ENCODE peak calls at places on chromosomes 5 and 9, in eight cellular contexts. L is SK-N-SH, F is endothelial cell of umbilical vein, Q is stomach, J is GM12891, W is HepG2, Z is HCT116, G is GM23338. R is an unnamed sample.

GRCh38 chr5:131513780-131514179 is 121.2 kb downstream of the RAPGEF6 start:
- DNase-seq in L (no peak), W (no peak), J (no peak), Q (no peak), F (no peak), Z (no peak), G (no peak), R (no peak)

GRCh38 chr5:178291969-178292825 is 59.6 kb upstream of the PHYKPL start:
- DNase-seq in G (no peak), Z (no peak), Q (no peak), J (no peak), W (no peak), F (no peak), L (no peak), R (no peak)

GRCh38 chr9:70085241-70085640 is 41.6 kb downstream of the MAMDC2 start:
- DNase-seq in G (peak), J (no peak), W (no peak), Z (no peak), Q (no peak), F (peak), L (no peak), R (no peak)

GRCh38 chr5:145903862-145904261 is 31.0 kb upstream of the GRXCR2 start:
- DNase-seq in G (no peak), Z (no peak), J (no peak), Q (no peak), W (no peak), F (no peak), L (no peak), R (no peak)

GRCh38 chr5:137743031-137743640 is 7.2 kb upstream of the KLHL3 start:
- DNase-seq in J (no peak), Q (peak), L (peak), W (peak), F (peak), G (peak), Z (peak), R (no peak)

GRCh38 chr5:93845376-93845775 is 104.0 kb upstream of the POU5F2 start:
- DNase-seq in Z (no peak), G (no peak), L (no peak), J (no peak), Q (no peak), F (no peak), W (no peak), R (no peak)

GRCh38 chr9:79053613-79054012 is 518.2 kb upstream of the TLE4 start:
- DNase-seq in J (no peak), L (no peak), Z (no peak), G (no peak), Q (no peak), W (no peak), F (no peak), R (no peak)

GRCh38 chr9:99114846-99115500 is 10.1 kb downstream of the TGFBR1 start:
- DNase-seq in Z (no peak), W (no peak), J (no peak), Q (no peak), F (no peak), L (no peak), G (no peak), R (no peak)

GRCh38 chr9:115850548-115851304 is 302.9 kb upstream of the PAPPA start:
- DNase-seq in Q (no peak), F (no peak), W (no peak), G (no peak), Z (no peak), L (no peak), J (no peak), R (no peak)

GRCh38 chr5:123278284-123278683 is 144.9 kb downstream of the CEP120 start:
- DNase-seq in Q (no peak), J (no peak), W (no peak), Z (no peak), G (no peak), L (no peak), F (no peak), R (no peak)

GRCh38 chr5:68169898-68170297 is 45.7 kb upstream of the PIK3R1 start:
- DNase-seq in Q (no peak), Z (no peak), W (no peak), L (no peak), F (no peak), G (peak), J (no peak), R (no peak)

GRCh38 chr9:112080831-112081542 is 94.1 kb downstream of the SUSD1 start:
- DNase-seq in G (no peak), W (no peak), Z (no peak), F (no peak), L (no peak), Q (no peak), J (no peak), R (no peak)

GRCh38 chr9:101592788-101593187 is 2.0 kb downstream of the PPP3R2 start:
- DNase-seq in Z (no peak), G (no peak), L (no peak), F (no peak), J (no peak), Q (no peak), W (no peak), R (no peak)

GRCh38 chr9:77488439-77489126 is 159.5 kb downstream of the GNA14 start:
- DNase-seq in F (peak), J (no peak), Z (peak), L (peak), W (no peak), G (peak), Q (no peak), R (no peak)

GRCh38 chr5:150607991-150608390 is 32.5 kb upstream of the SYNPO start:
- DNase-seq in W (no peak), Q (no peak), F (no peak), J (no peak), Z (no peak), L (no peak), G (no peak), R (no peak)

DNA sequence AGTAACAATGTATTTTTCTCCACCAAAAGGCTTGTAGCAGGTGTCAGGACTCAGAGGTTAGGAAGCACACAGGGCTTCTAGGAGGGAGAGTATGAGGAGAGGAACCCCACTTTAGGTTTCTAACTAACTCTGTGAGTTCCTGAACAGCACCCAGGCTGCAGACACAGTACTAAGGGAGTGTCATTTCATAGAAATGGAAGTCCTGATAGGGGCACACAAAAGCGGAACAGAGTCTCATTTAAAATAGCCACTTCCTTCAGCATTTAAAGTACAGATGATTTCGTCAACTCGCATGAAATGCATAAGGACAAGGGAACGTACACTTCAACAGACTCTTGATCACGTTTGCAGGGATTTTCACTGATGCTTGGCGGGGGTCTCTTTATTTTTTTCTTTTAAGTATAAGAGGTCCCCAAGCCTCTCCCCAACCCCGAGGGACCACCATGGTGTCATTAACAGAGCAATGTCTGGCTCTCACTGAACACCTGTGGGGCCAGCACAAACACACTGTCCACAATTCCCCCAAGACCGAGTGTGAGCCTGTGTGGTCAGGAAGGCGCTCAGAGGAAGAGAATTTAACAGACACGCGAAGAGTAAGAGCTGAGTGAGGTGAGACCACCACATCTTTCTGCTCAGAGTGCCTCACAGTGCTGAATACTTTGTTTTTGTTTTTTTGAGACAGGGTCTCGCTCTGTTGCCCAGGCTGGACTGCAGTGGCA is 82.3 kb downstream of the SECISBP2 start:
- DNase-seq in Z (no peak), F (no peak), Q (no peak), J (no peak), G (no peak), W (no peak), L (no peak), R (no peak)
- TF ChIP-seq POLR2AphosphoS5 in Z (no peak), F (no peak), Q (no peak), J (no peak), G (no peak), W (no peak), L (no peak), R (no peak)

GRCh38 chr5:149283611-149284480 is 12.2 kb downstream of the AFAP1L1 start:
- DNase-seq in Z (no peak), G (no peak), J (no peak), W (no peak), Q (no peak), F (no peak), L (no peak), R (no peak)

GRCh38 chr5:149289307-149289706 is 17.6 kb downstream of the AFAP1L1 start:
- DNase-seq in J (no peak), L (no peak), Z (no peak), F (peak), G (no peak), W (no peak), Q (no peak), R (no peak)

GRCh38 chr5:149285153-149285552 is 13.5 kb downstream of the AFAP1L1 start:
- DNase-seq in F (no peak), G (no peak), Z (no peak), Q (no peak), W (no peak), L (no peak), J (no peak), R (no peak)

GRCh38 chr5:149284501-149284900 is 12.8 kb downstream of the AFAP1L1 start:
- DNase-seq in Z (no peak), F (no peak), G (no peak), Q (no peak), J (no peak), L (no peak), W (no peak), R (no peak)

DNA sequence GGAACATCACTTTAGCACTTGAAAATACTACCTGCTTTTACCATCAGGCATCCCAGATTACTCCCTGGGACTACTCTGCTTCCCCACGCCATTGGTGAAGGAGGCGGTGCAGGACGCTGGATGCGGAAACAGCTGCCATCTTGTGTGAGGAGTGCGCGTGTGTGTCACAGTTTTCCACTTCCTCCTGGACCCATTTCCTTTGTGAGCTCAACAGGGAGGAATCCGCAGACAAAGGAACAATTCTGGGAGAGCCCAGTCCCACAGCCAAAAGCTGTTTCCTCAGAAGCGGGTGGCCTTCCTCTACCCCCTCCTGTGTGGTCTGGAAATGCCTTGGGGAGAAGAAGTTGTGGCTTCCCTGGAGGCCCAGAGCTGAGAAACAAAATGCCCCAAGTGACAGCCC is 16.8 kb downstream of the AFAP1L1 start:
- DNase-seq in Z (no peak), W (no peak), J (no peak), Q (no peak), F (peak), L (no peak), G (no peak), R (no peak)
- TF ChIP-seq POLR2AphosphoS5 in Z (no peak), W (no peak), J (no peak), Q (peak), F (peak), L (no peak), G (no peak), R (no peak)

GRCh38 chr5:65102501-65102825 is 333.7 kb downstream of the CWC27 start:
- DNase-seq in F (peak), Q (no peak), W (no peak), L (no peak), J (no peak), Z (no peak), G (no peak), R (no peak)

GRCh38 chr5:65102826-65103673 is 334.3 kb downstream of the CWC27 start:
- DNase-seq in Q (peak), W (peak), F (peak), J (peak), Z (no peak), G (peak), L (peak), R (peak)

GRCh38 chr5:65101706-65102105 is 333.0 kb downstream of the CWC27 start:
- DNase-seq in Z (no peak), J (no peak), Q (no peak), L (no peak), G (no peak), W (no peak), F (no peak), R (no peak)

GRCh38 chr5:65103674-65104035 is 334.9 kb downstream of the CWC27 start:
- DNase-seq in G (peak), F (no peak), Q (no peak), L (no peak), W (no peak), Z (no peak), J (no peak), R (no peak)

DNA sequence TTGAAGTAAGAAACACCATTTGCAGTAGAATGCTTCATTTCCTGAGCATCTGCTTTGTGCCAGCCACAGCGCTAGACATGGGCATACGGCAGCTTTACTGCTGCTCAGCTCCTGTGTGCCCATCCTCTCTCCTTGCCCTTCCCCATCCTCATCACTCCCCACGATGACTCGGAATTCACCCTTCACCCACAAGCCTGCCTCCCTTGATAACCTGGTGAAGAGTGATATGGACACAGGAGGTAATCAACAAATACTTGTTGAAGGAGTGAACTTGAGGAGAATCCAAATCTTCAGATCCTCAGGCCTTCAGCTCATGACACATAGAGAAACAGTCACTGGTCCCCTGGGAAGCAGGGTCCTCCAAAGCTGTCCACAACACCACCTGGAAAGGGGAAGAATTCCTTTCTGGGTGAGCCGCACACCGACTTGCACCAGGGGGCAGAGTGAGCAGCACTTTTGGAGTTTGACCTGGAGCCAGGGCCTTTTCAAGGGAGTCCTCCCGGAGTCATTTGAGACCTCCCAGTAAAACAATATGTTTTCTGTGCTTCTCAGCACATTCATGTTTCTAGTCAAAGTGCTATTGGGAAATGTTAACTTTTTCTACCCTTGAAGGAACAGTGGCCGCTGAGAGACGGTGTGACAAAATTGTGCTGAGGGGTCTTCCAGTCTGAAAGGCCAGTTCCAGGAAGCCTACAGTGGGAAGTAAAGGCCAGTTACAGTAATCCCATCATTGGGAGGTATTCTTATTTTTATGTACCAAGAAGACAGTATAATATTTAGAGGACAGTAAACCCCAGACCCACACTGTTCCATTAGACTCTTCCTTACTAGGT is 332.3 kb downstream of the CWC27 start:
- DNase-seq in Q (peak), G (peak), W (peak), J (no peak), F (peak), L (peak), Z (peak), R (no peak)
- TF ChIP-seq POLR2AphosphoS5 in Q (no peak), G (no peak), W (no peak), J (no peak), F (no peak), L (no peak), Z (no peak), R (no peak)

GRCh38 chr9:107242073-107243063 is 40.7 kb upstream of the RAD23B start:
- DNase-seq in W (no peak), J (no peak), F (no peak), L (no peak), G (no peak), Q (no peak), Z (no peak), R (no peak)

GRCh38 chr9:107246259-107247254 is 36.5 kb upstream of the RAD23B start:
- DNase-seq in Z (no peak), L (no peak), G (peak), W (no peak), F (no peak), J (no peak), Q (no peak), R (no peak)

GRCh38 chr9:107239474-107239873 is 43.6 kb upstream of the RAD23B start:
- DNase-seq in Z (no peak), L (no peak), F (peak), G (no peak), W (peak), Q (no peak), J (no peak), R (no peak)

GRCh38 chr9:107240260-107240659 is 42.8 kb upstream of the RAD23B start:
- DNase-seq in W (no peak), Z (no peak), G (no peak), J (no peak), F (no peak), Q (no peak), L (no peak), R (no peak)

DNA sequence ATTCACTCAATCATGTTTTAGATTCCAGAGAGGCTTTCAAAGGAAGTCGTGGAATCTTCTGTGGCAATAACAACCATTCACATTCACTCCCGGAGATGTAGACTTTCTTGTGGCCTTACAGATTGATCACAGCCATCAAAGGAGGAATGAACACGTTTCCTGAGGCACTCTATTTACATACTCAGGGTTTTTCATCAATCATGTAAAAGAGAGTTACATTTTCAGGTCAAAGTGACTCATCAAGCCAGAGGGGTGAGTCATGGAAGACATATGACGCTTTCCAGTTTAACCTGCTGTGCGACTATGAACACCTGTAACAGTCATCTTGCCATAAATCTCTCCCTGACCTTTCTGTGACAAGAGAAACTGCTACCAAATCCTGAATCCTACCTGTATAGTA is 39.3 kb upstream of the RAD23B start:
- DNase-seq in Z (peak), Q (peak), W (peak), J (no peak), G (no peak), F (no peak), L (no peak), R (no peak)
- TF ChIP-seq POLR2AphosphoS5 in Z (peak), Q (peak), W (no peak), J (no peak), G (no peak), F (no peak), L (peak), R (no peak)